ENCODE peak calls at places on chromosomes 16 and 17, in eight cellular contexts. E, P, X, A, J, W, N and T are unnamed samples.

GRCh38 chr16:80577485-80578280 is 36.9 kb downstream of the DYNLRB2 start:
- DNase-seq in P (peak), E (no peak), W (no peak), X (no peak), A (no peak), N (no peak), J (no peak), T (no peak)

GRCh38 chr16:49700222-49700927 is 155.5 kb downstream of the ZNF423 start:
- DNase-seq in E (peak), W (no peak), A (peak), N (no peak), J (no peak), P (no peak), X (no peak), T (peak)

GRCh38 chr17:54992797-54993639 is 24.5 kb downstream of the STXBP4 start:
- DNase-seq in X (no peak), E (no peak), W (no peak), P (no peak), N (peak), J (no peak), A (peak), T (no peak)

GRCh38 chr16:53159781-53160436 is 105.1 kb downstream of the CHD9 start:
- DNase-seq in J (no peak), P (no peak), N (peak), W (no peak), E (peak), X (no peak), A (peak), T (no peak)

GRCh38 chr16:27362570-27363245 is 39.3 kb upstream of the IL21R start:
- DNase-seq in P (no peak), E (no peak), W (no peak), J (no peak), A (no peak), N (no peak), X (no peak), T (no peak)

GRCh38 chr16:57640612-57641011 is 12.2 kb downstream of the ADGRG1 start:
- DNase-seq in N (no peak), A (no peak), X (no peak), E (no peak), J (no peak), W (peak), P (peak), T (no peak)

GRCh38 chr16:28063611-28064061 is at the start of gene GSG1L:
- DNase-seq in J (no peak), W (no peak), E (no peak), N (no peak), A (peak), P (no peak), X (peak), T (no peak)

GRCh38 chr16:88358033-88358481 is 24.7 kb upstream of the ZNF469 start:
- DNase-seq in E (no peak), P (no peak), X (peak), A (peak), N (no peak), W (no peak), J (no peak), T (no peak)

GRCh38 chr17:1565860-1566259 is 3.3 kb upstream of the PITPNA start:
- DNase-seq in X (no peak), J (no peak), A (no peak), P (no peak), N (no peak), E (no peak), W (no peak), T (no peak)

GRCh38 chr16:81190667-81191066 is 47.8 kb upstream of the BCO1 start:
- DNase-seq in W (no peak), J (no peak), N (peak), A (no peak), E (no peak), X (no peak), P (no peak), T (no peak)

GRCh38 chr16:46690281-46691178 is 1.1 kb downstream of the ORC6 start:
- DNase-seq in J (no peak), X (peak), W (no peak), A (no peak), P (no peak), E (peak), N (peak), T (no peak)

GRCh38 chr17:73089918-73090317 is 2.6 kb downstream of the SLC39A11 start:
- DNase-seq in N (no peak), J (no peak), W (peak), E (no peak), X (no peak), P (peak), A (no peak), T (no peak)

GRCh38 chr17:44322236-44322895 is 2.3 kb downstream of the SLC25A39 start:
- DNase-seq in P (no peak), E (no peak), W (no peak), J (no peak), N (no peak), A (no peak), X (no peak), T (no peak)

GRCh38 chr16:68267612-68268405 is 3.5 kb downstream of the SLC7A6 start:
- DNase-seq in P (no peak), A (no peak), J (no peak), X (no peak), N (no peak), W (no peak), E (peak), T (no peak)

GRCh38 chr17:57357830-57358426 is 101.6 kb downstream of the MSI2 start:
- DNase-seq in N (no peak), A (no peak), E (no peak), P (no peak), X (no peak), J (no peak), W (no peak), T (no peak)

GRCh38 chr17:9138161-9138717 is 116.9 kb downstream of the NTN1 start:
- DNase-seq in J (no peak), N (no peak), E (no peak), P (no peak), W (no peak), X (no peak), A (no peak), T (no peak)

GRCh38 chr16:24297375-24297774 is 41.2 kb downstream of the CACNG3 start:
- DNase-seq in A (no peak), W (no peak), N (no peak), X (no peak), J (no peak), P (no peak), E (no peak), T (peak)

GRCh38 chr17:82400830-82401229 is 17.3 kb upstream of the HEXD start:
- DNase-seq in A (peak), X (peak), J (no peak), E (peak), P (no peak), N (no peak), W (no peak), T (no peak)

GRCh38 chr16:48479319-48479718 is 94.1 kb upstream of the SIAH1 start:
- DNase-seq in N (no peak), J (no peak), X (no peak), A (no peak), W (no peak), P (no peak), E (no peak), T (no peak)

GRCh38 chr17:70869402-70870085 is 700.2 kb downstream of the KCNJ2 start:
- DNase-seq in P (no peak), E (no peak), X (no peak), W (no peak), A (peak), N (no peak), J (no peak), T (no peak)

GRCh38 chr17:3915642-3916012 is 638 bp downstream of the P2RX1 start:
- DNase-seq in E (no peak), N (no peak), P (no peak), X (no peak), J (no peak), W (no peak), A (no peak), T (no peak)

GRCh38 chr16:70428178-70428998 is 10.5 kb downstream of the ST3GAL2 start:
- DNase-seq in J (no peak), N (peak), E (peak), A (peak), W (peak), X (peak), P (peak), T (peak)

GRCh38 chr16:21663889-21664647 is at the start of gene OTOA:
- DNase-seq in X (no peak), E (no peak), J (no peak), A (peak), W (no peak), N (peak), P (no peak), T (no peak)

GRCh38 chr17:80465316-80465974 is 11.0 kb downstream of the NPTX1 start:
- DNase-seq in W (no peak), A (no peak), N (no peak), J (no peak), E (no peak), X (no peak), P (no peak), T (no peak)

GRCh38 chr17:47279062-47279801 is 25.6 kb downstream of the ITGB3 start:
- DNase-seq in A (no peak), E (no peak), X (no peak), N (peak), W (no peak), J (no peak), P (peak), T (peak)

GRCh38 chr17:17495448-17496188 is 577 bp downstream of the RASD1 start:
- DNase-seq in E (no peak), J (no peak), X (peak), A (peak), W (peak), P (peak), N (peak), T (peak)

GRCh38 chr16:14486520-14487303 is 143.3 kb downstream of the PARN start:
- DNase-seq in W (peak), N (peak), A (no peak), E (peak), J (no peak), P (peak), X (no peak), T (peak)